ENCODE peak calls at places on chromosomes 16 and 17, in ten cellular contexts. I is esophagus muscularis mucosa; Z is aorta; X is CD8-positive, alpha-beta T cell; U is pancreas; G is hepatocyte; O is HAP-1; F is CD4-positive, alpha-beta T cell; B is naive thymus-derived CD4-positive, alpha-beta T cell; M is fibroblast of lung. P is an unnamed sample.

GRCh38 chr17:65519471-65519870 is 42.0 kb downstream of the AXIN2 start:
- DNase-seq in B (no peak), M (peak; percentile 4), X (no peak), O (no peak), U (no peak), G (no peak), F (no peak), Z (no peak), I (no peak), P (no peak)

GRCh38 chr16:89863741-89864391 is 9.5 kb upstream of the TCF25 start:
- DNase-seq in X (peak; percentile 29), I (no peak), O (no peak), F (no peak), Z (no peak), U (no peak), G (no peak), M (peak; percentile 14), B (peak; percentile 51), P (no peak)

GRCh38 chr17:75624714-75625345 is 8.4 kb upstream of the SMIM5 start:
- DNase-seq in X (no peak), B (no peak), Z (no peak), U (no peak), F (no peak), O (no peak), I (no peak), G (no peak), M (no peak), P (no peak)

GRCh38 chr17:32298721-32299578 is 33.3 kb downstream of the RHBDL3 start:
- DNase-seq in B (no peak), F (no peak), Z (no peak), I (no peak), O (peak; percentile 91), G (peak; percentile 69), U (no peak), X (no peak), M (no peak), P (no peak)

GRCh38 chr17:29069526-29070041 is 26.6 kb downstream of the PIPOX start:
- DNase-seq in B (no peak), U (no peak), X (no peak), M (no peak), Z (no peak), O (no peak), I (no peak), G (no peak), F (no peak), P (no peak)

GRCh38 chr17:63358956-63359355 is 87.2 kb downstream of the CYB561 start:
- DNase-seq in U (no peak), F (no peak), B (no peak), Z (no peak), O (no peak), I (no peak), G (no peak), X (no peak), M (no peak), P (no peak)

GRCh38 chr16:31131841-31132271 is 3.7 kb downstream of the PRSS8 start:
- DNase-seq in M (no peak), I (no peak), F (no peak), X (no peak), O (no peak), G (peak; percentile 72), Z (no peak), B (no peak), U (peak; percentile 27), P (no peak)

GRCh38 chr16:74749291-74750055 is 25.1 kb downstream of the FA2H start:
- DNase-seq in X (no peak), U (no peak), M (no peak), F (no peak), Z (no peak), O (no peak), B (no peak), I (no peak), G (no peak), P (no peak)

DNA sequence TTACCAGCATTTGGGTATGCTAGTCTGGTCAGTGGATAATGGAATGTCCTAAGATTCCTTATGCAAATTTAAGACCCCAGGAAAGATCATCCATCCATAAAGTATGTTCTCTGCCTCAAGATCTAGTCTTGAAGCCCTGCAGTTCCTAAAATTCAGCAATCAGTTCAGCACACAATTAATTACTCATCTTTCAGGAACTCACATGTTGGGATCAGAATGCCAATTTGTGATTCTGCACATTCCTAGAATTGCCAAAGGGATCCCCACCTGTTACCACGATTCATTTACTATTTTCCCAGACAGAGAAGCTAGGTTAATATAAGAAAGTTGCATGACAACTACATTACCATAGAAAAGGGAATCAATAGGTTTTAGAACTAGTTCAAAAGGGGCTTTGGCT is 3.2 kb downstream of the OR2C1 start:
- DNase-seq in M (no peak), X (no peak), U (no peak), B (no peak), Z (no peak), O (no peak), I (no peak), G (no peak), F (no peak), P (no peak)
- H3K9me3 ChIP-seq in M (no peaks in the 10 kb centered on the region), X (no peaks in the 10 kb centered on the region), U (no peaks in the 10 kb centered on the region), B (no peaks in the 10 kb centered on the region), Z (peaks cover 1% of the 10 kb centered on the region), O (no peaks in the 10 kb centered on the region), I (no peaks in the 10 kb centered on the region), G (no peaks in the 10 kb centered on the region), F (peaks cover 4% of the 10 kb centered on the region), P (no peaks in the 10 kb centered on the region)

GRCh38 chr16:35398208-35398607 is 1938.8 kb downstream of the TP53TG3F start:
- DNase-seq in O (no peak), G (no peak), I (no peak), M (no peak), X (no peak), Z (no peak), F (no peak), U (no peak), B (no peak), P (no peak)

GRCh38 chr16:35404273-35404672 is 1944.9 kb downstream of the TP53TG3F start:
- DNase-seq in I (no peak), X (no peak), B (no peak), F (no peak), G (no peak), Z (no peak), O (no peak), M (no peak), U (no peak), P (no peak)

DNA sequence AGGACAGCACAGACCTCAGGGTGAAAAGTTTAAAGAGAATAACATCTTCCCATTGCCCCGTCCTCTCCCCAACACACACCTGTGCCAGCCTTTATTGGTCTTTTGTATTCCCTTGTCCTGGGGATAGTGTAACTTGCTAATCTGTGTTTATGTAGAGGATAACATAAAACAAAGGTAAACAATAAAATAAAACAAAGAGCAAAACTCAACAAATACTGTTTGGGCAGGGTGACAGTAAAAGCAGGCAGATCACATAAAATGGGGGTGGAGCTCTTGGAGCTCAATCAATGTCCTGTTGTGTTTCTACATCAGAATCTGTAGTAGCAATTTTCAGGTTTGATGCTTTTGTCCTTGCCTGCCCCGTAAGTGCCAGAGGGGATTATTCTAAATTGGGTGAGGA is 1939.7 kb downstream of the TP53TG3F start:
- DNase-seq in O (no peak), F (no peak), B (no peak), I (no peak), M (no peak), U (no peak), Z (no peak), X (no peak), G (no peak), P (no peak)
- H3K9me3 ChIP-seq in O (no peaks in the 10 kb centered on the region), F (no peaks in the 10 kb centered on the region), B (no peaks in the 10 kb centered on the region), I (no peaks in the 10 kb centered on the region), M (no peaks in the 10 kb centered on the region), U (no peaks in the 10 kb centered on the region), Z (no peaks in the 10 kb centered on the region), X (peaks cover 3% of the 10 kb centered on the region), G (peaks cover 4% of the 10 kb centered on the region), P (no peaks in the 10 kb centered on the region)

DNA sequence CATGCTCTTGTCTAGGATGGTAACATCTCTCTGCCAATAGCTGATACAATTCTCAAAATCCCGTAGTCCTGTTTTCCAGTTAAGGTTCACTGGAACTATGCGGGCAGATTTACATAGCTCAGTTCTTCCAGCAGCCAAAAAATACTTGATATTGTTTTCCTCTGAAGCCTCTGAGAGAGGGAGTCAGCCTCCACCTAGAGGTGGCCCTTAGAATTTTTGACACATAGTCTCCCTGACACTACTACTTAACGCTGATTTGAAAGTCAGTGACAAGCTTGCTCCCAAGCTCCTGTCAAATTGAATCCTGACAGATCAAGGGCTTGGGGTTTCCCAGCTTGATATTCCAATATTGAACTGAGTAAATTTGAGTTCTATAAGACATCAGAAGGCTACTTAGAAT is 1780.1 kb downstream of the TP53TG3F start:
- DNase-seq in O (no peak), F (no peak), I (no peak), X (no peak), Z (no peak), G (no peak), B (no peak), M (no peak), U (no peak), P (no peak)
- H3K9me3 ChIP-seq in O (no peaks in the 10 kb centered on the region), F (no peaks in the 10 kb centered on the region), I (no peaks in the 10 kb centered on the region), X (no peaks in the 10 kb centered on the region), Z (peaks cover 2% of the 10 kb centered on the region), G (no peaks in the 10 kb centered on the region), B (no peaks in the 10 kb centered on the region), M (no peaks in the 10 kb centered on the region), U (no peaks in the 10 kb centered on the region), P (no peaks in the 10 kb centered on the region)

GRCh38 chr16:35642322-35642835 is 2183.0 kb downstream of the TP53TG3F start:
- DNase-seq in M (no peak), U (no peak), X (no peak), G (no peak), I (peak; percentile 85), F (no peak), Z (no peak), O (no peak), B (no peak), P (no peak)

GRCh38 chr16:35636831-35637230 is 2177.4 kb downstream of the TP53TG3F start:
- DNase-seq in B (no peak), I (no peak), G (no peak), U (no peak), O (no peak), X (no peak), F (no peak), Z (no peak), M (no peak), P (no peak)

GRCh38 chr16:35637683-35638082 is 2178.3 kb downstream of the TP53TG3F start:
- DNase-seq in I (no peak), G (no peak), U (no peak), M (no peak), F (no peak), O (no peak), Z (no peak), X (no peak), B (no peak), P (no peak)

DNA sequence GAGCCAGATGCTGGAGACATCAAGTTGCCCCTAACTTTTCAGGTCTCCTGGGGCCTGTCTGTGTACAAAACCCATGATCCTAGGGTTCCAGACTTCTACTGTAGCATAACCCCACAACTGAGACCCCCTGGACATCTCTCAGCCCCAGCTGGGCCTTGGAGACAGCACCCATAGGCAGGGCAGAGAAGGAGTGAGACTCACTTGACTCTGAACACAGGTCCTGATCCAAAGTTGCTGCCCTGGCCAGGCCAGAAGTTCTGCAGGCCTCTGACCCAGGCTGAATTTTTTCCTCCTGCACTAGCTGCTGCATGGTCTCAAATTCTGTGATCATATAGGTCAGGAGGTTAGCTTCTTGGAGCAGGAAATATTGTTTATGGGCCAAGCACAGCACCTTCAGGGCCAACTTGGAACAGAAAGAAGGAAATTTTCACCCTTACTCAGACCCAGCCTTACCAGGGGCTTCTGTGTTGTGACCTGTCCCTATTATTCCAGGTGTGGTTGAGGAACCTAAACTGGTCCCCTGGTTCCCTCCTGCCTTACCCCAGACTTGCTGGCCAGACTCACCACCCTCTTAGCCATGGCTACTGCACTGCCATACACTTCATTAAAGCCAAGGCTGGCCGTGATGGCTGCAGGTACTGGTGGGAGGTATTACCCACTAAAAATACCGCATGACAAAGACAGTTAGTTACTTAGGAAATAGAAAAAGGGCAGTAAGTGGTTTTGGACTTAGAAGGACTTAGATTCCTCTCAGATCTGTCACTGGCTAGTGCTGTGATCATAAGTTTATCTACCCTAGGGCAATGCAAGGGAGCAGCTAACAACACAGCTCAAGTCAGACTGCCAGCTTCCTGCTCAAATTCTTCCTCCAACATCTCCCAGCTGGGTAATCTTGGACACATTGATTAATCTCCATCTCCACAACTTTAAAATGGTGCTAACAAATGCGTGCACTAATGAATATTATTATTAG is 2180.1 kb downstream of the TP53TG3F start:
- DNase-seq in M (no peak), X (no peak), B (no peak), O (no peak), G (no peak), F (no peak), U (no peak), I (peak; percentile 90), Z (no peak), P (no peak)
- H3K9me3 ChIP-seq in M (no peaks in the 10 kb centered on the region), X (no peaks in the 10 kb centered on the region), B (no peaks in the 10 kb centered on the region), O (peaks cover 2% of the 10 kb centered on the region), G (no peaks in the 10 kb centered on the region), F (peaks cover 12% of the 10 kb centered on the region), U (no peaks in the 10 kb centered on the region), I (no peaks in the 10 kb centered on the region), Z (no peaks in the 10 kb centered on the region), P (peaks cover 4% of the 10 kb centered on the region)

P was measured in T-helper 17 cell.